ENCODE peak calls at places on chromosomes 5 and 9, in eight cellular contexts. S is effector memory CD4-positive, alpha-beta T cell; D is HAP-1; P is neuronal stem cell; Y is Peyer's patch; V is heart right ventricle; A is left ventricle myocardium inferior; E is MM.1S. N is an unnamed sample.

GRCh38 chr5:82794876-82795275 is 282.3 kb downstream of the TMEM167A start:
- DNase-seq in V (no peak), S (no peak), D (no peak), Y (no peak), E (no peak), A (no peak), P (no peak), N (no peak)

GRCh38 chr9:110148384-110148783 is 59.6 kb downstream of the C9orf152 start:
- DNase-seq in D (no peak), S (no peak), P (no peak), Y (no peak), E (peak; percentile 92), A (no peak), V (no peak), N (no peak)

GRCh38 chr5:43073597-43074546 is 33.8 kb upstream of the ANXA2R start:
- DNase-seq in Y (no peak), S (peak; percentile 12), A (no peak), P (no peak), V (no peak), D (no peak), E (peak; percentile 40), N (peak; percentile 13)

GRCh38 chr5:17123785-17124184 is 93.6 kb upstream of the BASP1 start:
- DNase-seq in D (no peak), Y (no peak), S (no peak), E (no peak), P (no peak), V (no peak), A (no peak), N (no peak)

GRCh38 chr5:23289162-23289561 is 218.2 kb upstream of the PRDM9 start:
- DNase-seq in A (no peak), Y (no peak), D (no peak), E (no peak), P (no peak), V (no peak), S (no peak), N (no peak)

GRCh38 chr9:122122903-122123632 is 30.0 kb upstream of the TTLL11 start:
- DNase-seq in D (peak; percentile 43), Y (peak; percentile 74), V (peak; percentile 65), S (peak; percentile 47), E (peak; percentile 67), A (peak; percentile 62), P (peak; percentile 80), N (peak; percentile 48)

GRCh38 chr5:93593476-93594060 is 10.5 kb downstream of the NR2F1 start:
- DNase-seq in S (no peak), P (no peak), D (no peak), V (no peak), A (no peak), Y (no peak), E (no peak), N (no peak)

GRCh38 chr5:19531374-19531952 is 456.5 kb downstream of the CDH18 start:
- DNase-seq in P (no peak), E (peak; percentile 23), A (no peak), Y (no peak), V (no peak), D (no peak), S (no peak), N (no peak)

GRCh38 chr5:10555134-10555733 is 8.6 kb upstream of the ANKRD33B start:
- DNase-seq in V (no peak), D (no peak), E (no peak), A (no peak), S (no peak), P (no peak), Y (no peak), N (no peak)

GRCh38 chr5:152255411-152255810 is 149.7 kb downstream of the NMUR2 start:
- DNase-seq in Y (no peak), A (no peak), S (no peak), E (no peak), D (no peak), P (no peak), V (no peak), N (no peak)

GRCh38 chr5:145996135-145996534 is 59.8 kb downstream of the SH3RF2 start:
- DNase-seq in Y (no peak), E (no peak), S (no peak), V (no peak), D (no peak), A (no peak), P (no peak), N (no peak)

GRCh38 chr9:25716220-25716872 is 38.1 kb upstream of the TUSC1 start:
- DNase-seq in E (no peak), D (peak; percentile 61), P (peak; percentile 37), V (peak; percentile 4), A (no peak), S (no peak), Y (no peak), N (no peak)

GRCh38 chr5:122259995-122260394 is 52.0 kb upstream of the SNCAIP start:
- DNase-seq in A (no peak), P (no peak), E (no peak), Y (no peak), D (no peak), V (no peak), S (no peak), N (no peak)

GRCh38 chr9:20479419-20480155 is 142.7 kb downstream of the MLLT3 start:
- DNase-seq in Y (no peak), A (no peak), P (no peak), D (no peak), E (peak; percentile 10), V (no peak), S (no peak), N (no peak)

GRCh38 chr5:172123269-172123692 is 64.7 kb downstream of the STK10 start:
- DNase-seq in D (no peak), V (peak; percentile 90), A (peak; percentile 84), P (no peak), S (no peak), E (no peak), Y (no peak), N (no peak)

GRCh38 chr5:43037929-43038510 is 2.1 kb downstream of the ANXA2R start:
- DNase-seq in E (peak; percentile 92), S (no peak), V (peak; percentile 28), P (no peak), A (no peak), D (peak; percentile 60), Y (no peak), N (no peak)

GRCh38 chr5:135993248-135993893 is 35.4 kb upstream of the TGFBI start:
- DNase-seq in A (no peak), P (no peak), D (no peak), V (no peak), S (no peak), E (no peak), Y (no peak), N (no peak)

GRCh38 chr9:20197976-20198685 is 409.3 kb upstream of the SLC24A2 start:
- DNase-seq in S (no peak), E (no peak), P (no peak), D (no peak), Y (peak; percentile 43), V (no peak), A (no peak), N (no peak)

GRCh38 chr5:14871084-14871572 is 450 bp downstream of the ANKH start:
- DNase-seq in S (no peak), P (no peak), E (peak; percentile 36), Y (peak; percentile 71), D (no peak), A (peak; percentile 27), V (peak; percentile 30), N (peak; percentile 28)

GRCh38 chr9:120696551-120697230 is 17.6 kb downstream of the MEGF9 start:
- DNase-seq in S (no peak), E (no peak), Y (no peak), A (no peak), V (no peak), P (no peak), D (no peak), N (no peak)

GRCh38 chr5:171023508-171023907 is 161.7 kb downstream of the RANBP17 start:
- DNase-seq in S (no peak), V (no peak), P (no peak), Y (no peak), D (no peak), A (no peak), E (no peak), N (no peak)

DNA sequence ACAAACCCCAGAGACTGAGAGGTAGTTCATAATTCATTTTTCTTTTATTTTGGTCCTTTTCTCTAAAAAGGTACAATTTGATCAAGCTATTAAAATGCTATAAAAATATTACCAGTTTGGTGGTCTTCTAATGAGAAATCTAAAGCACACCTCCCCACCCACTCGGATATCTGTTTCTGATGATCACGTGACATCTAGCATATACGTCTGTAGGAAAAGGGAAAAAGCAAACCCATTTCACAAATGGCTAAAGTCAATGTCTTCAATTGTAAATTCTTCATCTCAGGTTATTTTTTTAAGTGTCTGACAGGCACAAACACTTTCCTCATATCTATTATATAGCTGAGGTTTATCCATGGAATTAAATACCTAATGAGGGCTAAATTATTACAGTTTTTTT is 18.9 kb downstream of the ZNF354A start:
- DNase-seq in A (no peak), P (no peak), Y (no peak), S (no peak), V (no peak), D (no peak), E (no peak), N (no peak)
- H3K9me3 ChIP-seq in A (peaks cover 100% of the 10 kb centered on the region), P (peaks cover 82% of the 10 kb centered on the region), Y (peaks cover 29% of the 10 kb centered on the region), S (peaks cover 50% of the 10 kb centered on the region), V (peaks cover 55% of the 10 kb centered on the region), D (peaks cover 14% of the 10 kb centered on the region), E (no peaks in the 10 kb centered on the region), N (peaks cover 36% of the 10 kb centered on the region)

GRCh38 chr9:5665059-5665458 is 36.2 kb downstream of the RIC1 start:
- DNase-seq in Y (no peak), S (no peak), D (peak; percentile 76), E (no peak), A (no peak), P (no peak), V (no peak), N (no peak)
- H3K9me3 ChIP-seq in Y (no peaks in the 10 kb centered on the region), S (no peaks in the 10 kb centered on the region), D (peaks cover 2% of the 10 kb centered on the region), E (no peaks in the 10 kb centered on the region), A (peaks cover 24% of the 10 kb centered on the region), P (peaks cover 39% of the 10 kb centered on the region), V (no peaks in the 10 kb centered on the region), N (peaks cover 3% of the 10 kb centered on the region)

DNA sequence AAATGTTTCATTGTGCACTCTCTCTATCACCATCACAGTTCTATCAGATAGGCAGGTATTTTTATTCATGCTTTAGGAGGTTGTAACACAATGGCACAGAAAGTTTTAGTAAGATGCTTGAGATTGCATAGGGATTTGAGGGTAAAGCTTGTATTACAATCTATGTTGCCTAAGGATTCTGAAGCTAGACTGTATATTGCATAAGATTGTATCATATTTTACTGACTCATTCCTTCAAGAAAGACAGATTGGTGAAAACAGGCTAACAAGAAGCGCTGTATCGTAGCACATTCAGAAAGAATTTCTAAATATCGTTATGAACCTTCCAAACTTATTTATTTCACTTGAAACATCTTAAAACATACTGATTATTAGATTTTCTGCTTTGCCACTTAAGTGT is 577.7 kb downstream of the EBF1 start:
- DNase-seq in V (no peak), E (no peak), D (no peak), P (no peak), A (no peak), Y (no peak), S (no peak), N (no peak)
- H3K9me3 ChIP-seq in V (no peaks in the 10 kb centered on the region), E (no peaks in the 10 kb centered on the region), D (no peaks in the 10 kb centered on the region), P (no peaks in the 10 kb centered on the region), A (no peaks in the 10 kb centered on the region), Y (no peaks in the 10 kb centered on the region), S (no peaks in the 10 kb centered on the region), N (no peaks in the 10 kb centered on the region)

DNA sequence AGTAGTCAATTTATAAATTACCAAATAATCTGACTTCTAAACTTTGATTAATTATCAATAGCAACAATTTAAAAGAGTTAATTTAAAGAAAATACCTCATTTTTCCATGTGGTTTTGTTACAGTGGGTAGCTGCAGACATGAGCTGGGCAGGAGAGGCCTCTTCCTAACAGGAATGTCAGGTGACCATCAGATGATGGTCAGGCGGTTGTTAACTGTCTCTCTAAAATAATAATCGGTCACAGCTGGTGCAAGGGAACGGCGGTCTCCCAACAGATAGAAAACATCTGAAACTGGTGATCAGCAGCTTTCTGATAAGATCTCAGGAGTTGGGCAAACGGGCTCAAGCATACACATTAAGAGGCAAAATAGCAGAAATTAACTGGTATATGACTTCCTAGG is 342.7 kb upstream of the CYLC2 start:
- DNase-seq in D (no peak), P (no peak), S (no peak), E (no peak), Y (no peak), V (no peak), A (no peak), N (no peak)
- H3K9me3 ChIP-seq in D (no peaks in the 10 kb centered on the region), P (no peaks in the 10 kb centered on the region), S (no peaks in the 10 kb centered on the region), E (no peaks in the 10 kb centered on the region), Y (no peaks in the 10 kb centered on the region), V (no peaks in the 10 kb centered on the region), A (no peaks in the 10 kb centered on the region), N (no peaks in the 10 kb centered on the region)

N was measured in T-helper 17 cell.